ENCODE peak calls at places on chromosomes 13 and 19, in six cellular contexts. S, X, U, B, Q and W are unnamed samples.

GRCh38 chr13:114029866-114030625 is 56.2 kb upstream of the C13orf46 start:
- DNase-seq in X (no peak), S (no peak), B (no peak), U (no peak), Q (peak), W (no peak)

GRCh38 chr19:15285896-15286591 is 46.3 kb downstream of the BRD4 start:
- DNase-seq in U (no peak), Q (no peak), X (no peak), S (peak), B (no peak), W (no peak)

GRCh38 chr13:41610426-41610825 is 153.1 kb downstream of the RGCC start:
- DNase-seq in Q (peak), U (peak), B (peak), X (no peak), S (no peak), W (no peak)

GRCh38 chr13:29791997-29792775 is 58.2 kb downstream of the UBL3 start:
- DNase-seq in U (no peak), X (no peak), Q (no peak), B (no peak), S (no peak), W (no peak)

GRCh38 chr13:94559201-94559795 is 36.7 kb downstream of the TGDS start:
- DNase-seq in X (no peak), U (no peak), Q (no peak), S (no peak), B (no peak), W (no peak)

GRCh38 chr19:14519860-14520407 is 1.7 kb upstream of the DNAJB1 start:
- DNase-seq in B (no peak), Q (no peak), S (no peak), U (no peak), X (no peak), W (no peak)

GRCh38 chr13:56166864-56167263 is 973.9 kb upstream of the PRR20A start:
- DNase-seq in Q (no peak), S (no peak), B (no peak), X (no peak), U (no peak), W (no peak)

GRCh38 chr13:59837101-59837500 is 326.6 kb downstream of the DIAPH3 start:
- DNase-seq in Q (no peak), U (no peak), X (no peak), S (no peak), B (no peak), W (no peak)

GRCh38 chr19:13056052-13056660 is 46.5 kb downstream of the LYL1 start:
- DNase-seq in S (no peak), Q (no peak), U (no peak), X (peak), B (peak), W (no peak)

GRCh38 chr19:17333611-17334413 is 843 bp downstream of the ANO8 start:
- DNase-seq in X (no peak), U (no peak), B (no peak), S (peak), Q (no peak), W (no peak)

GRCh38 chr13:113491418-113491883 is 940 bp upstream of the DCUN1D2 start:
- DNase-seq in S (peak), X (no peak), B (peak), Q (peak), U (no peak), W (peak)

GRCh38 chr19:11261902-11262839 is at the start of gene DOCK6:
- DNase-seq in S (peak), X (no peak), Q (peak), U (no peak), B (peak), W (no peak)

GRCh38 chr13:40640845-40641458 is 25.5 kb downstream of the FOXO1 start:
- DNase-seq in S (no peak), Q (no peak), B (no peak), U (no peak), X (no peak), W (no peak)

GRCh38 chr13:41428155-41428554 is 29.2 kb upstream of the RGCC start:
- DNase-seq in S (peak), U (no peak), X (no peak), B (no peak), Q (no peak), W (peak)

GRCh38 chr13:50684366-50684765 is 159.1 kb downstream of the DLEU7 start:
- DNase-seq in Q (no peak), S (no peak), U (no peak), X (no peak), B (peak), W (no peak)

GRCh38 chr13:105340061-105340606 is 1195.3 kb downstream of the EFNB2 start:
- DNase-seq in X (no peak), U (no peak), Q (no peak), S (no peak), B (no peak), W (no peak)

GRCh38 chr19:9909251-9909650 is 27.1 kb downstream of the OLFM2 start:
- DNase-seq in Q (no peak), X (no peak), B (no peak), S (no peak), U (no peak), W (no peak)

GRCh38 chr13:29593605-29594297 is 1.7 kb downstream of the SLC7A1 start:
- DNase-seq in X (no peak), Q (no peak), S (no peak), B (no peak), U (no peak), W (no peak)

GRCh38 chr13:108269601-108270328 is at the start of gene TNFSF13B:
- DNase-seq in X (no peak), B (peak), Q (peak), U (peak), S (peak), W (no peak)

GRCh38 chr19:33689886-33690285 is 68.1 kb downstream of the CHST8 start:
- DNase-seq in S (no peak), X (no peak), U (no peak), B (no peak), Q (no peak), W (no peak)

GRCh38 chr13:21549633-21550032 is 54.3 kb downstream of the MICU2 start:
- DNase-seq in S (no peak), B (no peak), Q (no peak), X (no peak), U (no peak), W (no peak)

GRCh38 chr19:13460045-13460444 is 46.2 kb downstream of the CACNA1A start:
- DNase-seq in U (no peak), S (no peak), X (no peak), Q (no peak), B (no peak), W (no peak)

GRCh38 chr19:8149261-8150094 is at the start of gene FBN3:
- DNase-seq in B (no peak), X (no peak), U (no peak), Q (no peak), S (peak), W (no peak)

GRCh38 chr19:10654610-10655456 is 687 bp downstream of the ILF3 start:
- DNase-seq in X (peak), Q (no peak), U (no peak), S (peak), B (peak), W (no peak)

GRCh38 chr13:76009491-76009890 is 373.4 kb downstream of the LMO7 start:
- DNase-seq in S (no peak), U (no peak), X (no peak), Q (no peak), B (no peak), W (no peak)

GRCh38 chr13:29465741-29466293 is 129.7 kb downstream of the SLC7A1 start:
- DNase-seq in S (no peak), B (peak), U (peak), X (no peak), Q (peak), W (peak)

GRCh38 chr19:8525401-8525684 is 11.4 kb upstream of the ZNF414 start:
- DNase-seq in S (no peak), X (no peak), Q (no peak), U (no peak), B (no peak), W (no peak)

GRCh38 chr19:38731654-38732301 is 12.5 kb downstream of the CAPN12 start:
- DNase-seq in Q (no peak), B (no peak), S (no peak), U (no peak), X (no peak), W (no peak)

GRCh38 chr13:85166891-85167290 is 632.3 kb downstream of the SLITRK6 start:
- DNase-seq in X (no peak), B (no peak), S (no peak), Q (no peak), U (no peak), W (no peak)

GRCh38 chr19:10432736-10433130 is 12.4 kb downstream of the PDE4A start:
- DNase-seq in X (no peak), U (no peak), S (no peak), B (peak), Q (peak), W (no peak)

GRCh38 chr19:34430738-34431625 is 2.8 kb downstream of the UBA2 start:
- DNase-seq in Q (no peak), S (peak), B (no peak), U (no peak), X (no peak), W (no peak)

DNA sequence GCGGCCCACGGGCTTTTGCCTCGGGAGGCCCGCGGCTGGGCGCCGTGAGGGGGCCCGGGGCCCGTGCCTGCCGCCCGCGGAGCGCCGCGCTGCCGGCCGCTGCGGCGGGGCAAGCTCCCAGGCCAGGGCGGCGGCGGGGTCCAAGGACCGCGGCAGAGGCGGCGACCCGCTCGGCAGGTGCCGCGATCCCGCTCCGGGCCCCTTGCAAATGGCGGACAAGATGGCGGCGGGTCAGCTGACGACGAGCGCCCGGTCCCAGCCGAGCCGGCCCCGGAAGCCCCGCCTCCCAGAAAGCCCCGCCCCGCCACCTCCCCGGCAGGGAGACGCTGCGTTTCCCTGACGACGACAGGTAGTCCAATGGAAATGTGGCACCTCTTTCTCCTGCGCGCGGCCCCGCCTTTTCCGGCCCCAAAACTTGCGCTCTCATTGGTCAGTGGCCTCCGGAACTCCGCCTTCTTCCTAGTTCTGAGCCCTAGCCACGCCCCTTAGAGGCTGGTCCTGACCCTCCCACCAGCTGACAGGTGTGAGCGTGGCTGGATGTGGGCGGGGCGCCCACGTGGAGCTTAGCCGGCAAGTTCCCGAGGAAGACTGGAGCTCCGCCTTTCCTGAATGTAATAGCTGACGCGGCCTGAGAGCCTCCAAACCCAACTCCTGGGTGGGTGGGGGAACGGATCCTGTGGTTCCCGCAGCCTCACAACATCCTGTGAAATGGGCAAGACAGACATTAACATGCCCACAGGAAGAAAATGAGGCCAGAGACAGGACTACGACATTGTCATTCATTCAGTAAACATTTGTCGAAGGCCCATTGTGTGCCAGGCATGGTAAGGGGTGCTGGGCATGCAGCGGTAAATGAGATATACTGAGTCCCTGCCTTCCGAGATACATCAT is at the start of gene AP3D1:
- DNase-seq in U (peak), X (peak), Q (peak), S (peak), B (peak), W (peak)
- TF ChIP-seq CTCF in U (no peak), X (no peak), Q (no peak), S (no peak), B (no peak), W (no peak)

DNA sequence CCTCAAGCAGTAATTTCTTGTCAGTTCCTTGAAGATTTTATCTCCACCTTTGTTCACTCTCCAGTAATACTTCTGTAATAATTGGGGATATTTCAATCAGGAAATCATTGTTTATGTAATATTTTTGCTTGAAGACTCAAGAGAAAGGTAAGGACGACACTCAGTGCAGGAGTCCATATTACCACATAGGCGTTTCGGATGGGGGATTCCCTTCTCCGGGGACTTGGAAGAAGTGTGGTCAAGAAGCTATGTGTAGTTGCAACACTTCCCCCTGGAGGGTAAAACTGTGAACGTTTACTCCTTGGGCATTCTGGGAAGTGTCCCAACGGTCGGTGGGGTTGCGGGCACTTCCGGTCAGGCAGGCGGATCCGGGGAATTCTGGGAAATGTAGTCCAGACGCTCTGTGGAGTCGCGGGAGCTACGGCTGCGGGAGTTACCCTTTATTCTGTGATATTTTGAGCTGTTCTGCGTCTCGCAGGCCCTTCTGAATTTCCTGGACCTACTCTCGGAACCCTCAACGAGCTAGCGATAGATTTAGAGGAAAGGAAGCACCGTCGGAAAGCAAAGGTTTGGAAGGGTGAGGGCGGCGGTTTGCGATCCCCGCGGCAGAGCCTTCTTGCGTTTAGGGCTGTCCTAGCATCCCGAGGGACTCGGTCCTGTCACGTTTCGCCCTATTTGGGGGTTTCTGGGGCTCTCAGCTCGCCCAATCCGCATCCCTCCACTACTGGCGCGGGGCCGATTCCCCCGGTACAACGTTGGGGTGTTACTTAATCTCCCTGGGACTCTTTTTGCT is at the start of gene ZNF221:
- DNase-seq in B (peak), X (peak), S (peak), U (peak), Q (peak), W (peak)
- TF ChIP-seq CTCF in B (peak), X (peak), S (peak), U (peak), Q (peak), W (peak)

DNA sequence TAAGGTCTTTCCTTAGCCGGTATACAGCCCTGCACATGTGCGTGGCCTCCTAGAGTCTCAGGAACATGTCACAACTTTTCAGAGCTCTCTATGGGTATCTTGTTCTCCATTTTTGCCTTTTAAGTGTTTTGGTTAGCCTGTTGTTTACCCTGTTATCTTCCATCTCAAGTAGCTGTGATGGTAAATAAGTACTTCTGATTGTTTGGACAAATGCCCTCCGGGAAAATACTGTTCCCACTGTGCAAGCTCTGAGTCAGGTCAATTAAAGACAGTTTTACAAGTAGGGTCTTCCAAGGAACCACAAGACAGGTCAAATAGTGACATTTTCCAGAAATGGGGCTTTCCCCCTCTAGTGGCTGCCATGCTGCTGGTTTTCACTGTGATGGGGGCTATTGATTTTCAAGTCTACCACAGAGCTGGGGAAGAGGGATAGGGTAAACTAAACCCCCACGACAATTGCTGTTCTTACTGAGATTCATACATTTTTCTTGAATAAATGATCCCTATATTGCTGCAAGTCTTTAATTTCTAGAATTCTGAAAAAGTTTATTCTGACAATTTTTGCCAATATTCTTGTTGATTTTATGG is 109.5 kb downstream of the TM9SF2 start:
- DNase-seq in Q (no peak), U (no peak), B (no peak), X (no peak), S (no peak), W (no peak)
- TF ChIP-seq CTCF in Q (no peak), U (peak), B (no peak), X (peak), S (no peak), W (no peak)

GRCh38 chr13:49369876-49370275 is 74.0 kb downstream of the CAB39L start:
- DNase-seq in U (no peak), B (no peak), S (no peak), Q (no peak), X (no peak), W (no peak)
- TF ChIP-seq CTCF in U (no peak), B (no peak), S (no peak), Q (no peak), X (no peak), W (no peak)

DNA sequence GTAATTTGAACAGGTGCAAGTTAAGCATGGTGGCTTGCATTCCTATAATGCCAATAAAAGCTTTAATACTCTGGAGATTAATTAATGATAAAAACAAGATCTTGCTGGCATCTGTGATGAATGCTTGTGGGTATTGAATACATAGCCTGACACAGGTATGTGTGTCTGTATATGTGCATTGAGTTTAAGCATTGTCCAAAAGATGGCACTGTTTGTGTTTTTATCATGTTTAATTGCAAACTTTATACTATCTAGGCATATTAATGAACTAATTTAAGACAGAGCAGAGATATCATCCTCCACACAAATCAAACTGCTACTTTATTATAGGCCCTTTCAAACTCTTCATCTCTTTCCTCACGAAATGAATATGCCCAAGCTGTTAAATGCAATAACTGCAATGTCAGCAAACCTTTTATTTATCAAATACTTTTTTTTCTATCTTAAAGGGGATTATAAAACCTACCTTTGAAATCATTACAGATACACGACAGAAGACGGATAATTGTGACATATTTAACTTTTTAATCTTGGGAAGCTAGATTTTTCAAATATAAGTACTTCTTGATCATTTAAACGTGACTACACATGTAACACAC is 86.5 kb downstream of the TNFSF11 start:
- DNase-seq in X (no peak), Q (no peak), U (no peak), S (no peak), B (no peak), W (no peak)
- TF ChIP-seq CTCF in X (no peak), Q (no peak), U (peak), S (peak), B (peak), W (peak)

DNA sequence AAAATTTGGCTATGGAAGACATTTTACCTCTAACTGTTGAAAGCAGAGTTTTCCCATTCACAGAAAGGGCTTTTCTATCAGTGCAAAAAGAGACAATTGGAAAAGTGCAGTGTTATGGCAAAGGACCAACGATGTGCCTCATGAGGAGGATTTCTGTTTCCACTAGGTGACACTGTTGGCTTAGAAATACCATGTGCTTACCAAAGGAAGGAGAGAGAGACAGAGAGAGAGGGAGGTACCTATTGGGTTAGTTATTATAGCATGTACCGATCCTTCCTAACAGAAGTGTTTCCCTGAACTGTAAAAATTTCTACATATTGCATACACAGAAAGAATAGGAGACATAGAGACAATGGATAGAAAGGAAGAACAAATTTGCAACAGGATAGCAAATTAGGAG is 23.9 kb upstream of the PSG4 start:
- DNase-seq in B (no peak), Q (no peak), S (no peak), X (no peak), U (no peak), W (no peak)
- TF ChIP-seq CTCF in B (peak), Q (no peak), S (no peak), X (no peak), U (peak), W (no peak)

DNA sequence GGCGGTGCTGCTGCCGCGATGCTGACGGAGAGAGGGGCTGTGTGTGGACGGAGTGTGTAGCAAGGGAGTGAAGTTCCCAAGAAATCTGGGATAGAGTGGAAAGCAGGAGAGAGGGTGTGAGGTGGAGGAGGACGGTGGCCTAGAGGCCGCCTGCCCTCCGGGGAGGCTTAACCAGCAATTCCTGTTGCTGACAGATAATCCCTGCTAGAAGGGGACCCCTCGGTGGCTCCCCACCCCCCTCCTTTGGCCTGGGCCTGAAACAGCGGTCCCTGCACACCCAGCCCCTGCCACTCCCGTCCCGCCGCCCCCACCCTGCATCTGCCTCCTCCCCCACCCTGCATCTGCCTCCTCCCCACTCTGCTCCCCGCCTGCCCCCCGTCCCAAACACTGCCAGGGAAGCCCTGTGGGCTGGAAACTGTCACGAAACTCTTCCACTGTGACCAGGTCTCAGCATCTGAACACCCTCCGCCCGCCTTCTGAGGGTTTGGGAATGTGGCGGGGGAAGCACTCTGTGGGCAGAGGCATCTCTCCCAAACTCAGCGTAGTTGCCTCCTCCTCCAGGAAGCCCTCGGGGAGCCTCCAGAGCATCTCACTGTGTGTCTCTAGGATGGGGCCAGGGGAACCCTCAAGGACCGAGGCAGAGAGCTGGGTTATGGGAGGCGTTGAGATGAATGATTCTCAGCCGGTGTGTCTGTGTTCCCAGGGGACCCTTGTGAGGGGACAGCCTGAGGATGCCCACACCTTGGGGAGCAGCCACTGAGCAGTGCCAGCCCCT is 17.1 kb upstream of the MATK start:
- DNase-seq in U (no peak), S (no peak), Q (no peak), X (no peak), B (no peak), W (no peak)
- TF ChIP-seq CTCF in U (no peak), S (no peak), Q (no peak), X (no peak), B (no peak), W (no peak)